ENCODE peak calls at places on chromosomes 12 and 14, in seven cellular contexts. P is SJCRH30, B is cardiac muscle cell, C is aorta, R is A549, Z is neuronal stem cell, W is right cardiac atrium. J is an unnamed sample. For H3K9me3, the result is how much of the 10 kb centered on the place peaks cover.

GRCh38 chr14:42192659-42193425 is 586.2 kb downstream of the LRFN5 start:
- DNase-seq in W (no peak), C (no peak), R (peak), B (no peak), P (no peak), Z (no peak), J (no peak)

GRCh38 chr14:34051966-34052657 is 101.2 kb upstream of the EGLN3 start:
- DNase-seq in B (no peak), W (no peak), R (peak), C (no peak), Z (no peak), P (no peak), J (no peak)

GRCh38 chr12:118271770-118272417 is 100.8 kb downstream of the TAOK3 start:
- DNase-seq in C (no peak), B (no peak), P (no peak), W (no peak), R (no peak), Z (no peak), J (no peak)

GRCh38 chr14:34324363-34324795 is 137.7 kb downstream of the SPTSSA start:
- DNase-seq in W (no peak), R (peak), P (peak), C (no peak), B (peak), Z (peak), J (peak)

GRCh38 chr12:12010277-12011031 is 60.3 kb upstream of the BCL2L14 start:
- DNase-seq in P (peak), C (peak), R (no peak), Z (no peak), W (peak), B (no peak), J (no peak)

GRCh38 chr12:70880744-70881143 is 39.8 kb downstream of the PTPRR start:
- DNase-seq in B (no peak), C (no peak), P (no peak), W (no peak), Z (no peak), R (no peak), J (no peak)

GRCh38 chr12:11839093-11839641 is 189.7 kb downstream of the ETV6 start:
- DNase-seq in B (no peak), C (peak), P (no peak), W (peak), R (no peak), Z (no peak), J (no peak)

GRCh38 chr14:84622357-84622756 is 907.6 kb upstream of the FLRT2 start:
- DNase-seq in B (no peak), Z (no peak), R (no peak), P (peak), W (no peak), C (no peak), J (no peak)

GRCh38 chr12:78331764-78332163 is 501.1 kb downstream of the NAV3 start:
- DNase-seq in P (no peak), C (no peak), R (no peak), Z (peak), B (no peak), W (no peak), J (no peak)

GRCh38 chr12:96985515-96986362 is 78.7 kb downstream of the NEDD1 start:
- DNase-seq in R (peak), Z (no peak), B (peak), W (peak), C (no peak), P (no peak), J (peak)

GRCh38 chr12:71041481-71041880 is 116.3 kb downstream of the TSPAN8 start:
- DNase-seq in C (no peak), Z (no peak), B (no peak), R (no peak), P (no peak), W (no peak), J (no peak)

GRCh38 chr12:85310456-85311076 is 30.5 kb downstream of the ALX1 start:
- DNase-seq in R (no peak), P (no peak), Z (no peak), B (no peak), C (no peak), W (no peak), J (no peak)

GRCh38 chr12:63862187-63863107 is 17.9 kb downstream of the SRGAP1 start:
- DNase-seq in R (peak), B (no peak), C (no peak), P (no peak), W (no peak), Z (no peak), J (no peak)

GRCh38 chr12:123998960-123999359 is 25.9 kb downstream of the ZNF664 start:
- DNase-seq in R (no peak), P (no peak), C (no peak), B (no peak), W (no peak), Z (no peak), J (no peak)

GRCh38 chr14:101499080-101499479 is 62.2 kb upstream of the DIO3 start:
- DNase-seq in C (peak), W (peak), P (no peak), Z (no peak), R (no peak), B (no peak), J (peak)

GRCh38 chr12:109723311-109723791 is 9.7 kb downstream of the FAM222A start:
- DNase-seq in P (no peak), B (no peak), R (no peak), Z (no peak), W (peak), C (peak), J (no peak)

GRCh38 chr14:99590746-99591555 is 13.1 kb downstream of the CCDC85C start:
- DNase-seq in R (no peak), P (peak), C (no peak), B (no peak), Z (no peak), W (no peak), J (no peak)

GRCh38 chr12:11730299-11731041 is 81.0 kb downstream of the ETV6 start:
- DNase-seq in W (no peak), Z (no peak), C (no peak), B (no peak), P (no peak), R (no peak), J (no peak)

GRCh38 chr12:114414866-114415524 is 9.1 kb upstream of the TBX5 start:
- DNase-seq in W (no peak), P (no peak), Z (no peak), R (no peak), C (no peak), B (no peak), J (no peak)

GRCh38 chr14:60647081-60647836 is 2.0 kb downstream of the SIX1 start:
- DNase-seq in Z (peak), C (peak), R (no peak), P (peak), W (no peak), B (no peak), J (no peak)

GRCh38 chr12:115078334-115078733 is 394.4 kb upstream of the TBX3 start:
- DNase-seq in C (no peak), B (no peak), R (no peak), P (no peak), Z (no peak), W (no peak), J (no peak)

GRCh38 chr14:21070610-21071224 is 613 bp downstream of the ARHGEF40 start:
- DNase-seq in B (peak), P (peak), Z (peak), R (peak), W (peak), C (peak), J (peak)

GRCh38 chr14:66254066-66254465 is 232.1 kb upstream of the CCDC196 start:
- DNase-seq in C (no peak), P (no peak), R (no peak), Z (no peak), W (no peak), B (peak), J (no peak)

GRCh38 chr12:124747426-124748161 is 116.1 kb downstream of the SCARB1 start:
- DNase-seq in W (peak), P (no peak), B (no peak), C (no peak), Z (no peak), R (peak), J (peak)

GRCh38 chr14:84340938-84341337 is 1189.0 kb upstream of the FLRT2 start:
- DNase-seq in R (no peak), P (no peak), Z (no peak), C (no peak), B (no peak), W (no peak), J (no peak)

GRCh38 chr12:12441891-12442461 is 85.1 kb downstream of the BORCS5 start:
- DNase-seq in Z (no peak), P (no peak), C (no peak), B (peak), R (no peak), W (no peak), J (no peak)

GRCh38 chr12:67517181-67517887 is 131.2 kb upstream of the DYRK2 start:
- DNase-seq in W (no peak), P (no peak), B (no peak), C (peak), R (peak), Z (no peak), J (no peak)

GRCh38 chr12:50099302-50100008 is 4.4 kb upstream of the GPD1 start:
- DNase-seq in Z (no peak), R (no peak), W (no peak), P (no peak), B (no peak), C (no peak), J (no peak)

GRCh38 chr12:13205809-13206559 is 9.5 kb downstream of the EMP1 start:
- DNase-seq in C (no peak), B (no peak), Z (no peak), R (peak), P (peak), W (no peak), J (no peak)

GRCh38 chr12:85057370-85057963 is 21.3 kb downstream of the LRRIQ1 start:
- DNase-seq in C (no peak), R (peak), Z (peak), B (peak), W (no peak), P (peak), J (peak)

GRCh38 chr14:104426771-104427125 is 152.8 kb upstream of the C14orf180 start:
- DNase-seq in R (no peak), W (no peak), Z (no peak), P (no peak), C (no peak), B (no peak), J (no peak)

GRCh38 chr14:69711471-69712216 is 55.3 kb upstream of the SRSF5 start:
- DNase-seq in C (peak), Z (no peak), W (peak), B (no peak), P (no peak), R (no peak), J (no peak)

GRCh38 chr12:14998941-14999340 is 26.1 kb downstream of the PDE6H start:
- DNase-seq in C (no peak), B (no peak), P (no peak), R (no peak), W (no peak), Z (no peak), J (no peak)

GRCh38 chr14:90388982-90389381 is 7.8 kb upstream of the CALM1 start:
- DNase-seq in P (no peak), R (no peak), C (no peak), Z (no peak), B (no peak), W (no peak), J (no peak)

GRCh38 chr12:9049520-9050133 is 60.3 kb downstream of the KLRG1 start:
- DNase-seq in P (peak), R (peak), C (no peak), W (no peak), Z (no peak), B (peak), J (no peak)

GRCh38 chr12:34402228-34402898 is 380.1 kb downstream of the ALG10 start:
- DNase-seq in C (peak), Z (no peak), P (peak), W (peak), B (no peak), R (no peak), J (peak)
- H3K9me3 ChIP-seq in C (under half), Z (under half), P (under half), W (under half), B (under half), R (under half), J (under half)

GRCh38 chr14:73774671-73775070 is 60.5 kb upstream of the PNMA1 start:
- DNase-seq in C (peak), B (no peak), R (no peak), W (no peak), P (no peak), Z (no peak), J (no peak)

GRCh38 chr14:73777420-73777819 is 63.2 kb upstream of the PNMA1 start:
- DNase-seq in B (no peak), R (no peak), C (peak), P (no peak), Z (no peak), W (no peak), J (no peak)

GRCh38 chr14:73776194-73776537 is 62.0 kb upstream of the PNMA1 start:
- DNase-seq in Z (no peak), C (peak), W (no peak), B (no peak), R (no peak), P (no peak), J (no peak)

GRCh38 chr14:73774244-73774575 is 60.0 kb upstream of the PNMA1 start:
- DNase-seq in B (no peak), R (no peak), P (no peak), C (peak), Z (no peak), W (no peak), J (no peak)

DNA sequence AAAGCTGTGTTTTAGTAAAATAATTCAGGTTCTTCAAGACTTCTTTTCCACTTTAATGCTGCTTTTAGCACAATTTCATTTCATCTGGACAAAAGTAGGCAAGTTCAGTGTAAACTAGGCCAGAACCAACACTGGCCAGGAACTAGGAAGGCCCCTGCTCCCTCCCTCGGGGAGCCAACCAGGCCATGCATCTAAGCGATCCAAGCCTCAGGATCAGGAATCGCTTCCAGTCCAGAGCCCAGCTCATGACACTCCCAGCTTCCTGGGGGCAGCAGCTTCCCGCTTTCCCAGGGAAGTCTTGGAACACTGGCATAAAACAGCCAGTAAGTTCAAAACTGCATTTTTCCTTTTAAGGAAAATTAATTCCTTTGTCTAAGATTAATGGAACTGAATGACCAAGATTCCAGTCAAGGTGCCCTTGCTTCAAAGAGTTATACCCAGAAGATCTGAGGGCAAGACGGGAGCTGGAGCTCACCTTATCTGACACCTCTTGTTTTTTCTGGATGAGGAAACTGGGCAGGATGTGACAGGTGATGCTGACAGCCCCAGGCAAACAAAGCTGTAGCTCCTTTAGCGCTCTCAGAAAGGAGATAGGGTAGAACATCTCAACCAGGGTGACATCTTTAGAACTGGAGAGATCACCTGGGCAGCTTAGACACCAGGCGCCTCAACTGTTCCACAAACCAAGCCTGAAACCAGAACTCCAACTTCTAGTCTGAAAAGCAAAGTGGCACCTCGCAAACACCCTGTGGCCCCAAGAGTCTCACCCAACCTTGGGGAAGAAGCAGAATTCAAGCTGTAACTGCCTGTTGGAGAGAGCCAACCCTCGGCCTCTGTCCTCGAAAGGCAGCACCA is 61.4 kb upstream of the PNMA1 start:
- DNase-seq in B (no peak), W (no peak), R (no peak), C (peak), P (no peak), Z (no peak), J (no peak)
- H3K27ac ChIP-seq in B (no peak), W (peak), R (no peak), C (peak), P (no peak), Z (no peak), J (no peak)

GRCh38 chr12:7175493-7175892 is 14.0 kb upstream of the PEX5 start:
- DNase-seq in P (no peak), Z (no peak), W (no peak), C (no peak), R (no peak), B (no peak), J (no peak)

GRCh38 chr12:7180685-7181084 is 8.8 kb upstream of the PEX5 start:
- DNase-seq in W (no peak), R (no peak), Z (no peak), P (no peak), C (no peak), B (no peak), J (no peak)

GRCh38 chr12:7176595-7176994 is 12.9 kb upstream of the PEX5 start:
- DNase-seq in P (no peak), R (no peak), B (no peak), Z (no peak), W (no peak), C (no peak), J (no peak)

DNA sequence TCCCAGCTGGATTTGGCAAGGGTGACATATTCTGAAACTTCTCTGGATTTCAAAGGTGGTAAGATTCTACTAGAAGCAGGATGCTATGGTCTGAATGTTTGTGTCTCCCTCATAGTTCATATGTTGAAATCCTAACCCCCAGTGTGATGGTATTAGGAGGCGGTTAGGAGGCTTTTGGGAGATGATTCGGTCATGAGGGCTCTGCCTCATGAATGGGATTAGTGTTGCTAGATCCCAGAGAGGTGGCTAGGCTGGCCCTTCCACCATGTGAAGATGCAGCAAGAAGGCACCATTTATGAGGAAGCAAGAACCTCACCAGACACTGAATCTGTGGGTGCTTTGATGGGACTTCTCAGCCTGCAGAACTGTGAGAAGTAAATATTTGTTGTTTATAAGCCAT is 11.0 kb upstream of the PEX5 start:
- DNase-seq in R (no peak), C (no peak), W (no peak), B (no peak), Z (no peak), P (no peak), J (no peak)
- H3K9me3 ChIP-seq in R (under half), C (under half), W (under half), B (under half), Z (under half), P (under half), J (under half)

GRCh38 chr12:72077111-72077820 is 138.6 kb downstream of the TPH2 start:
- DNase-seq in C (no peak), W (no peak), R (no peak), B (no peak), P (no peak), Z (no peak), J (no peak)

GRCh38 chr12:72084061-72084460 is 145.4 kb downstream of the TPH2 start:
- DNase-seq in C (no peak), R (no peak), B (no peak), Z (no peak), W (no peak), P (no peak), J (no peak)

GRCh38 chr12:72081787-72082186 is 143.1 kb downstream of the TPH2 start:
- DNase-seq in P (no peak), B (no peak), C (no peak), Z (no peak), W (no peak), R (no peak), J (no peak)

GRCh38 chr12:72083096-72083825 is 144.6 kb downstream of the TPH2 start:
- DNase-seq in Z (no peak), P (no peak), B (no peak), R (no peak), W (no peak), C (no peak), J (no peak)
- H3K27ac ChIP-seq in Z (peak), P (no peak), B (no peak), R (no peak), W (no peak), C (no peak), J (no peak)

GRCh38 chr14:86761611-86762010 is 1231.4 kb downstream of the GALC start:
- DNase-seq in R (no peak), Z (no peak), C (no peak), B (no peak), P (no peak), W (no peak), J (no peak)
- H3K9me3 ChIP-seq in R (under half), Z (under half), C (under half), B (under half), P (under half), W (under half), J (under half)

GRCh38 chr14:56902413-56902812 is 92.1 kb upstream of the OTX2 start:
- DNase-seq in R (no peak), W (no peak), P (no peak), Z (no peak), C (no peak), B (no peak), J (no peak)
- H3K27ac ChIP-seq in R (no peak), W (no peak), P (no peak), Z (no peak), C (no peak), B (no peak), J (no peak)

GRCh38 chr14:28382460-28383220 is 383.9 kb upstream of the FOXG1 start:
- DNase-seq in Z (no peak), C (no peak), P (no peak), R (peak), W (no peak), B (no peak), J (no peak)
- H3K9me3 ChIP-seq in Z (under half), C (under half), P (under half), R (under half), W (under half), B (under half), J (under half)

GRCh38 chr12:19771858-19772257 is 332.6 kb downstream of the AEBP2 start:
- DNase-seq in R (no peak), Z (no peak), B (no peak), W (no peak), P (no peak), C (peak), J (no peak)
- H3K27ac ChIP-seq in R (no peak), Z (no peak), B (no peak), W (no peak), P (no peak), C (peak), J (no peak)

J was measured in WERI-Rb-1.